ENCODE peak calls at places on chromosomes 3 and 15, in four cellular contexts. R is GM12878, P is HepG2, N is K562. A is an unnamed sample.

GRCh38 chr3:157786618-157787017 is 283.4 kb upstream of the VEPH1 start:
- DNase-seq in R (no peak), P (no peak), N (no peak), A (no peak)

GRCh38 chr3:77931272-77932009 is 891.5 kb downstream of the ROBO2 start:
- DNase-seq in R (no peak), P (peak; percentile 1), N (no peak), A (no peak)

GRCh38 chr3:105145516-105145915 is 221.2 kb upstream of the ALCAM start:
- DNase-seq in R (no peak), P (no peak), N (no peak), A (no peak)

GRCh38 chr3:182818296-182818978 is 25.1 kb downstream of the ATP11B start:
- DNase-seq in R (no peak), P (no peak), N (no peak), A (no peak)

GRCh38 chr3:69660631-69661030 is 78.6 kb upstream of the MITF start:
- DNase-seq in R (no peak), P (no peak), N (no peak), A (no peak)

GRCh38 chr15:85289677-85290365 is 90.6 kb upstream of the AKAP13 start:
- DNase-seq in R (no peak), P (peak; percentile 13), N (no peak), A (peak; percentile 54)

GRCh38 chr3:160133757-160134156 is 91.5 kb upstream of the C3orf80 start:
- DNase-seq in R (no peak), P (peak; percentile 25), N (peak; percentile 61), A (no peak)

GRCh38 chr15:64747578-64747977 is 27.8 kb downstream of the RBPMS2 start:
- DNase-seq in R (no peak), P (no peak), N (no peak), A (no peak)

GRCh38 chr15:101168898-101169297 is 83.0 kb downstream of the CHSY1 start:
- DNase-seq in R (no peak), P (no peak), N (no peak), A (no peak)

GRCh38 chr3:53612508-53612907 is 118.1 kb downstream of the CACNA1D start:
- DNase-seq in R (no peak), P (no peak), N (no peak), A (no peak)

GRCh38 chr3:21573291-21573690 is 177.7 kb downstream of the ZNF385D start:
- DNase-seq in R (no peak), P (no peak), N (no peak), A (no peak)

GRCh38 chr3:37466660-37467359 is 292.4 kb upstream of the LRRFIP2 start:
- DNase-seq in R (no peak), P (no peak), N (no peak), A (no peak)

GRCh38 chr3:128488995-128489859 is 3.8 kb downstream of the GATA2 start:
- DNase-seq in R (no peak), P (peak; percentile 65), N (peak; percentile 56), A (peak; percentile 79)

GRCh38 chr3:125434582-125435011 is 59.5 kb upstream of the ZNF148 start:
- DNase-seq in R (peak; percentile 56), P (no peak), N (no peak), A (no peak)

GRCh38 chr3:125433091-125433534 is 58.0 kb upstream of the ZNF148 start:
- DNase-seq in R (no peak), P (no peak), N (peak; percentile 22), A (no peak)

GRCh38 chr3:125431912-125432587 is 56.9 kb upstream of the ZNF148 start:
- DNase-seq in R (no peak), P (peak; percentile 22), N (no peak), A (no peak)

GRCh38 chr3:125435231-125435630 is 60.1 kb upstream of the ZNF148 start:
- DNase-seq in R (no peak), P (no peak), N (no peak), A (no peak)

GRCh38 chr3:125433611-125434041 is 58.5 kb upstream of the ZNF148 start:
- DNase-seq in R (no peak), P (no peak), N (peak; percentile 19), A (no peak)
- TF ChIP-seq SP1 in R (no peak), P (no peak), N (no peak), A (no peak)

GRCh38 chr15:68281008-68281407 is 3.5 kb downstream of the FEM1B start:
- DNase-seq in R (no peak), P (no peak), N (peak; percentile 23), A (no peak)

GRCh38 chr15:68278345-68279217 is 1.0 kb downstream of the FEM1B start:
- DNase-seq in R (no peak), P (peak; percentile 65), N (no peak), A (peak; percentile 52)

GRCh38 chr15:68277605-68278344 is at the start of gene FEM1B:
- DNase-seq in R (peak; percentile 68), P (peak; percentile 83), N (peak; percentile 88), A (peak; percentile 78)

GRCh38 chr15:68279218-68279533 is 1.6 kb downstream of the FEM1B start:
- DNase-seq in R (no peak), P (no peak), N (no peak), A (no peak)

GRCh38 chr15:68279779-68280745 is 2.5 kb downstream of the FEM1B start:
- DNase-seq in R (no peak), P (no peak), N (no peak), A (no peak)
- TF ChIP-seq TARDBP in R (no peak), P (no peak), N (no peak), A (no peak)

DNA sequence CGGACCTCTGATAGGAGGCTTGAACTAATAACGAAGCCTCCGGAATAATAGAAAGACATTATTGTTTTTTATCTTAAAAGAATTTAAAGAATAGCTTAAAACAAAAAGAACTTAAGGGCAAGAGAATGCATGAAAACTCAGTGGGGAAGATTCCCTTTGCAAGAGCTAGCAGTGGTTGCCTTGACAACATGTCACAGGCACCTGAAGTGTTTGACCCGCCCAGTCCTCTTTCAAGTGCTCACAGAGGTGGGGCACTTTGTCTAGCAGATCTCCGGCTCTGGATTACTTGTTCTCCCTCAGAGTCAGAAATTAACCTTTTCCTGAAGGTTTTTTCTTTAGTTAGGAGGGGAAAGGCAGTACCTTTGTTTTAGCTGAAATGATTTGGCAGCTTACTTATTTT is 37.8 kb downstream of the LARS2 start:
- DNase-seq in R (no peak), P (no peak), N (no peak), A (no peak)
- TF ChIP-seq BHLHE40 in R (no peak), P (no peak), N (no peak), A (no peak)

GRCh38 chr15:25246641-25247417 is 192.0 kb downstream of the UBE3A start:
- DNase-seq in R (no peak), P (no peak), N (no peak), A (no peak)

GRCh38 chr15:25247418-25248030 is 191.3 kb downstream of the UBE3A start:
- DNase-seq in R (no peak), P (no peak), N (no peak), A (no peak)

GRCh38 chr15:25249236-25250010 is 189.4 kb downstream of the UBE3A start:
- DNase-seq in R (no peak), P (no peak), N (no peak), A (no peak)

GRCh38 chr15:25250011-25250596 is 188.7 kb downstream of the UBE3A start:
- DNase-seq in R (no peak), P (no peak), N (no peak), A (no peak)

GRCh38 chr15:25248583-25249235 is 190.1 kb downstream of the UBE3A start:
- DNase-seq in R (no peak), P (no peak), N (no peak), A (no peak)
- TF ChIP-seq SP1 in R (no peak), P (no peak), N (no peak), A (no peak)

GRCh38 chr15:94066811-94067210 is 164.6 kb upstream of the MCTP2 start:
- DNase-seq in R (no peak), P (no peak), N (no peak), A (no peak)

GRCh38 chr15:94064676-94065313 is 166.6 kb upstream of the MCTP2 start:
- DNase-seq in R (no peak), P (no peak), N (no peak), A (no peak)

GRCh38 chr15:94066046-94066445 is 165.3 kb upstream of the MCTP2 start:
- DNase-seq in R (no peak), P (no peak), N (no peak), A (no peak)

GRCh38 chr15:94070341-94071275 is 160.8 kb upstream of the MCTP2 start:
- DNase-seq in R (no peak), P (no peak), N (no peak), A (peak; percentile 47)

GRCh38 chr15:94069834-94070233 is 161.5 kb upstream of the MCTP2 start:
- DNase-seq in R (no peak), P (no peak), N (no peak), A (no peak)
- TF ChIP-seq TARDBP in R (no peak), P (no peak), N (no peak), A (no peak)

DNA sequence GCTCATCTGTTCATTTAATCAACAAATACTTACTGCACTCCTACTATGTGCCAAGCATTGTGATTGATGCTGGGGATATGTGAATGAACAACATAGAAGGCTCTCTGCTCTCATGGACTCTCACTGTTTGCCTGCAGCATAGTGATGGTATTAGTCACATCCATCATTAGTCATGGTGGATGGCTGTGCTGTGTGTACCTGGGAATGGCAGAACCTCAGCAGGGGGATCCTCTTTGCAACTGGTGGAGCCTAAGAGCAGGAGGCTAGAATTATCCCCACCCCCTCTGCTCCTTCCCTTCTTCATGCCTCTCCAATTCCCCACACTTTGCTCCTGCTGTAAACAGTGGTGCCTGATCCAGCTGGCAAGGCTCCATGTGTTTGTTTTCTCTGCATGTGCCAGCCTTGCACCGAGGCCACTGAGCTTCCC is 20.5 kb downstream of the BOC start:
- DNase-seq in R (no peak), P (peak; percentile 58), N (no peak), A (no peak)
- TF ChIP-seq BHLHE40 in R (no peak), P (no peak), N (no peak), A (no peak)